ENCODE peak calls at places on chromosomes 7 and 10, in six cellular contexts. X is breast epithelium, M is H9, Y is left ventricle myocardium inferior, D is kidney, K is neural progenitor cell. Z is an unnamed sample.

GRCh38 chr7:102260856-102261255 is 25.8 kb upstream of the SH2B2 start:
- DNase-seq in X (no peak), M (no peak), Y (peak; percentile 49), D (peak; percentile 68), K (peak; percentile 60), Z (no peak)

GRCh38 chr7:151087247-151088018 is 1.2 kb downstream of the AGAP3 start:
- DNase-seq in X (no peak), M (no peak), Y (peak; percentile 72), D (peak; percentile 89), K (peak; percentile 69), Z (peak; percentile 74)

GRCh38 chr10:11765141-11765540 is 23.0 kb downstream of the ECHDC3 start:
- DNase-seq in X (no peak), M (no peak), Y (no peak), D (no peak), K (no peak), Z (no peak)

GRCh38 chr10:35565602-35566061 is 39.5 kb upstream of the GJD4 start:
- DNase-seq in X (no peak), M (no peak), Y (peak; percentile 29), D (no peak), K (no peak), Z (no peak)

GRCh38 chr7:80918406-80918805 is 445 bp downstream of the SEMA3C start:
- DNase-seq in X (no peak), M (peak; percentile 31), Y (no peak), D (no peak), K (peak; percentile 27), Z (no peak)

GRCh38 chr10:132133449-132134291 is 53.1 kb upstream of the DPYSL4 start:
- DNase-seq in X (no peak), M (no peak), Y (peak; percentile 11), D (peak; percentile 72), K (no peak), Z (peak; percentile 63)

GRCh38 chr10:4396401-4397283 is 429.4 kb upstream of the AKR1E2 start:
- DNase-seq in X (no peak), M (no peak), Y (no peak), D (no peak), K (no peak), Z (no peak)

GRCh38 chr10:7417103-7417623 is 6.3 kb upstream of the SFMBT2 start:
- DNase-seq in X (no peak), M (no peak), Y (no peak), D (no peak), K (peak; percentile 20), Z (no peak)

GRCh38 chr10:23172846-23173548 is 19.1 kb upstream of the PTF1A start:
- DNase-seq in X (no peak), M (peak; percentile 74), Y (no peak), D (no peak), K (peak; percentile 87), Z (peak; percentile 72)

GRCh38 chr7:66921918-66922486 is 977 bp downstream of the TMEM248 start:
- DNase-seq in X (no peak), M (no peak), Y (no peak), D (no peak), K (peak; percentile 39), Z (no peak)

GRCh38 chr10:6036861-6037321 is 25.3 kb downstream of the IL2RA start:
- DNase-seq in X (no peak), M (no peak), Y (no peak), D (no peak), K (no peak), Z (no peak)

GRCh38 chr10:230758-231157 is 95.5 kb downstream of the ZMYND11 start:
- DNase-seq in X (no peak), M (no peak), Y (no peak), D (no peak), K (peak; percentile 19), Z (no peak)

GRCh38 chr10:92238586-92239098 is 52.2 kb downstream of the CPEB3 start:
- DNase-seq in X (peak; percentile 62), M (no peak), Y (no peak), D (peak; percentile 73), K (no peak), Z (peak; percentile 25)

GRCh38 chr10:132387723-132388210 is 9.2 kb upstream of the PWWP2B start:
- DNase-seq in X (no peak), M (peak; percentile 82), Y (peak; percentile 73), D (peak; percentile 89), K (peak; percentile 87), Z (peak; percentile 84)

GRCh38 chr7:68730871-68731403 is 867.3 kb upstream of the AUTS2 start:
- DNase-seq in X (peak; percentile 27), M (no peak), Y (no peak), D (no peak), K (no peak), Z (peak; percentile 64)

GRCh38 chr10:74851834-74852233 is 25.4 kb downstream of the KAT6B start:
- DNase-seq in X (no peak), M (no peak), Y (no peak), D (no peak), K (no peak), Z (no peak)

GRCh38 chr10:63120554-63120953 is 12.6 kb upstream of the NRBF2 start:
- DNase-seq in X (no peak), M (no peak), Y (no peak), D (no peak), K (no peak), Z (no peak)

GRCh38 chr7:15685358-15686181 is 913 bp downstream of the MEOX2 start:
- DNase-seq in X (no peak), M (peak; percentile 71), Y (peak; percentile 67), D (peak; percentile 65), K (peak; percentile 58), Z (no peak)

GRCh38 chr7:141193066-141193465 is 119.2 kb downstream of the TMEM178B start:
- DNase-seq in X (no peak), M (no peak), Y (no peak), D (no peak), K (no peak), Z (no peak)

GRCh38 chr7:48154792-48155413 is 16.4 kb upstream of the ABCA13 start:
- DNase-seq in X (no peak), M (no peak), Y (no peak), D (no peak), K (peak; percentile 31), Z (peak; percentile 24)

GRCh38 chr10:96641896-96642295 is 55.1 kb upstream of the TM9SF3 start:
- DNase-seq in X (no peak), M (no peak), Y (no peak), D (no peak), K (no peak), Z (no peak)

GRCh38 chr7:40733111-40733510 is 598.3 kb downstream of the SUGCT start:
- DNase-seq in X (no peak), M (no peak), Y (no peak), D (no peak), K (no peak), Z (no peak)

GRCh38 chr7:152336754-152337368 is 98.9 kb downstream of the KMT2C start:
- DNase-seq in X (no peak), M (peak; percentile 38), Y (no peak), D (no peak), K (peak; percentile 71), Z (no peak)

GRCh38 chr10:99422697-99423096 is 7.7 kb downstream of the GOT1 start:
- DNase-seq in X (no peak), M (no peak), Y (no peak), D (no peak), K (no peak), Z (no peak)

GRCh38 chr7:37273891-37274290 is 174.8 kb downstream of the ELMO1 start:
- DNase-seq in X (no peak), M (no peak), Y (no peak), D (no peak), K (no peak), Z (no peak)

GRCh38 chr10:99432047-99432446 is 1.6 kb upstream of the GOT1 start:
- DNase-seq in X (no peak), M (no peak), Y (no peak), D (no peak), K (no peak), Z (no peak)

GRCh38 chr7:117385340-117386124 is 41.8 kb downstream of the ASZ1 start:
- DNase-seq in X (no peak), M (no peak), Y (no peak), D (no peak), K (no peak), Z (no peak)

GRCh38 chr10:120945801-120946302 is 94.7 kb downstream of the WDR11 start:
- DNase-seq in X (peak; percentile 81), M (no peak), Y (no peak), D (no peak), K (no peak), Z (no peak)

GRCh38 chr7:46682841-46683624 is 762.0 kb upstream of the IGFBP3 start:
- DNase-seq in X (no peak), M (no peak), Y (no peak), D (no peak), K (no peak), Z (no peak)

GRCh38 chr7:23220690-23221305 is 25.8 kb upstream of the GPNMB start:
- DNase-seq in X (no peak), M (no peak), Y (no peak), D (no peak), K (peak; percentile 20), Z (no peak)

DNA sequence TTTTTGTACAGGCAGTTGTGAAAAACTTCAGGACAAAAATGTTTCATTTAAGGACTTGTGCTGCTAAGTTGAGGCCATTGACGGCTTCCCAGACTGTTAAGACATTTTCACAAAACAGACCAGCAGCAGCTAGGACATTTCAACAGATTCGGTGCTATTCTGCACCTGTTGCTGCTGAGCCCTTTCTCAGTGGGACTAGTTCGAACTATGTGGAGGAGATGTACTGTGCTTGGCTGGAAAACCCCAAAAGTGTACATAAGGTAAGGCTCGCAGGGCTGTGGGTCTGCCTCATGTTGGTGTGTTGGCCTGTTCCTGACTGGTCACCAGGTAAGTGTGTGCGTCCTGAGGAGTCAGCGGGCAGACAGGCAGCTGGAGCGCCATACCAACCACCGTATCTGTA is 17.9 kb downstream of the OGDH start:
- DNase-seq in X (no peak), M (no peak), Y (no peak), D (no peak), K (no peak), Z (no peak)
- H3K4me1 ChIP-seq in X (no peaks in the 10 kb centered on the region), M (no peaks in the 10 kb centered on the region), Y (peaks cover 97% of the 10 kb centered on the region), D (peaks cover 12% of the 10 kb centered on the region), K (no peaks in the 10 kb centered on the region), Z (no peaks in the 10 kb centered on the region)

DNA sequence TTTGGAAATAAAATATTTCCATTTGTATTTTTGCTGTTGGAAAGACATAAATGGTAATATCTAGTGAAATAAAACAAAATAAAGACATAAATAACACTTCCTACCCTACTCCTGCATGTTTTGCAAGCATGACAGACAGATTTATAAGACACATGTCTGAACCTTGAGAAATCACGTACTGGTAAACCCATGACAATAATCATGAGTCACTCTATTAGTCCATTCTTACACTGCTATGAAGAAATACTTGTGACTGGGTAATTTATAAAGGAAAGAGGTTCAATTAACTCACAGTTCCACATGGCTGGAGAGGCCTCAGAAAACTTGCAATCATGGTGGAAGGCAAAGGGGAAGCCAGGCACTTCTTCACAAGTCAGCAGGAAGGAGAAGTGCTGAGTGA is 942.2 kb downstream of the REEP3 start:
- DNase-seq in X (no peak), M (no peak), Y (no peak), D (no peak), K (no peak), Z (no peak)
- H3K27ac ChIP-seq in X (no peak overlapping the region), M (no peak overlapping the region), Y (no peak overlapping the region), D (no peak overlapping the region), K (no peak overlapping the region), Z (no peak overlapping the region)

GRCh38 chr10:46544989-46545791 is 11.3 kb downstream of the GPRIN2 start:
- DNase-seq in X (no peak), M (peak; percentile 67), Y (peak; percentile 9), D (peak; percentile 45), K (peak; percentile 49), Z (peak; percentile 17)
- TF ChIP-seq CTCF in X (no peak), M (peak; percentile 76), Y (peak; percentile 37), D (no peak), K (peak; percentile 58), Z (no peak)

GRCh38 chr10:64458341-64458740 is 937.1 kb downstream of the REEP3 start:
- DNase-seq in X (no peak), M (no peak), Y (no peak), D (no peak), K (no peak), Z (no peak)
- H3K4me1 ChIP-seq in X (no peaks in the 10 kb centered on the region), M (no peaks in the 10 kb centered on the region), Y (no peaks in the 10 kb centered on the region), D (no peaks in the 10 kb centered on the region), K (no peaks in the 10 kb centered on the region), Z (no peaks in the 10 kb centered on the region)